ENCODE peak calls at places on chromosomes 16 and 17, in seven cellular contexts. X, I, P, W, S, C and D are unnamed samples.

GRCh38 chr17:68868708-68869107 is 86.5 kb downstream of the ABCA8 start:
- DNase-seq in I (peak; percentile 72), W (no peak), X (no peak), S (peak; percentile 46), P (no peak), C (no peak), D (no peak)

GRCh38 chr17:83081561-83082201 is 2.3 kb downstream of the METRNL start:
- DNase-seq in X (no peak), P (no peak), C (peak; percentile 55), S (no peak), W (no peak), I (no peak), D (no peak)

GRCh38 chr17:48259710-48260291 is 152.2 kb downstream of the SNX11 start:
- DNase-seq in I (peak; percentile 49), C (no peak), S (peak; percentile 65), W (peak; percentile 27), X (no peak), P (no peak), D (peak; percentile 60)

GRCh38 chr17:67378444-67379250 is 1.6 kb downstream of the PITPNC1 start:
- DNase-seq in I (peak; percentile 70), S (peak; percentile 63), C (no peak), X (peak; percentile 63), P (peak; percentile 68), W (peak; percentile 68), D (peak; percentile 84)

GRCh38 chr16:87531418-87531817 is 38.6 kb upstream of the ZCCHC14 start:
- DNase-seq in P (no peak), I (no peak), W (no peak), S (no peak), C (no peak), X (no peak), D (no peak)

GRCh38 chr17:29251969-29252866 is 5.6 kb downstream of the CRYBA1 start:
- DNase-seq in S (no peak), C (no peak), I (peak; percentile 63), X (no peak), W (no peak), P (no peak), D (no peak)

GRCh38 chr16:3857189-3858013 is 23.1 kb downstream of the CREBBP start:
- DNase-seq in S (no peak), P (peak; percentile 75), I (peak; percentile 90), C (no peak), W (peak; percentile 31), X (no peak), D (no peak)

GRCh38 chr17:332558-333322 is 19.9 kb downstream of the RPH3AL start:
- DNase-seq in S (no peak), X (no peak), I (peak; percentile 41), C (peak; percentile 18), W (no peak), P (no peak), D (no peak)

GRCh38 chr17:68314916-68315535 is 23.7 kb downstream of the ARSG start:
- DNase-seq in P (no peak), I (peak; percentile 30), W (no peak), X (no peak), S (no peak), C (no peak), D (peak; percentile 52)

GRCh38 chr17:52606098-52606497 is 447.6 kb upstream of the CA10 start:
- DNase-seq in I (peak; percentile 2), S (no peak), X (no peak), P (no peak), W (no peak), C (no peak), D (no peak)

GRCh38 chr16:2467301-2468141 is 3.6 kb upstream of the NTN3 start:
- DNase-seq in C (no peak), I (peak; percentile 51), X (no peak), P (peak; percentile 40), W (peak; percentile 49), S (peak; percentile 92), D (peak; percentile 64)

GRCh38 chr17:74680941-74681340 is 31.8 kb downstream of the CD300LF start:
- DNase-seq in C (no peak), X (no peak), P (no peak), S (no peak), W (no peak), I (no peak), D (no peak)

GRCh38 chr17:14304222-14304844 is 3.5 kb downstream of the HS3ST3B1 start:
- DNase-seq in I (no peak), P (no peak), W (no peak), C (no peak), X (no peak), S (no peak), D (no peak)

GRCh38 chr17:65595071-65595655 is 33.7 kb upstream of the AXIN2 start:
- DNase-seq in C (no peak), W (no peak), S (no peak), X (no peak), P (no peak), I (peak; percentile 15), D (no peak)

GRCh38 chr17:49523706-49524472 is 28.8 kb downstream of the NGFR start:
- DNase-seq in P (no peak), W (no peak), C (no peak), I (no peak), X (no peak), S (no peak), D (peak; percentile 71)

GRCh38 chr16:19840524-19841110 is 44.0 kb downstream of the GPRC5B start:
- DNase-seq in I (no peak), X (no peak), W (no peak), S (no peak), P (peak; percentile 92), C (no peak), D (no peak)

GRCh38 chr17:44779211-44780025 is 20.6 kb downstream of the ADAM11 start:
- DNase-seq in W (peak; percentile 68), P (peak; percentile 15), I (peak; percentile 68), S (peak; percentile 53), C (no peak), X (peak; percentile 55), D (peak; percentile 93)

GRCh38 chr16:24332178-24332577 is 76.0 kb downstream of the CACNG3 start:
- DNase-seq in I (no peak), W (no peak), X (no peak), P (no peak), S (no peak), C (no peak), D (no peak)

GRCh38 chr17:72390675-72391501 is 270.1 kb downstream of the SOX9 start:
- DNase-seq in S (no peak), W (no peak), I (peak; percentile 81), P (no peak), C (no peak), X (no peak), D (no peak)

GRCh38 chr17:29661220-29661619 is 38.5 kb upstream of the CORO6 start:
- DNase-seq in I (no peak), X (no peak), C (no peak), W (no peak), P (no peak), S (no peak), D (no peak)

GRCh38 chr16:4675864-4676786 is 17.2 kb upstream of the NUDT16L1 start:
- DNase-seq in I (no peak), X (peak; percentile 29), C (no peak), P (no peak), W (no peak), S (no peak), D (no peak)

GRCh38 chr16:51409001-51409675 is 258.1 kb upstream of the SALL1 start:
- DNase-seq in X (no peak), S (no peak), C (peak; percentile 10), I (peak; percentile 71), P (no peak), W (no peak), D (peak; percentile 40)

GRCh38 chr16:17470002-17470870 is 524 bp downstream of the XYLT1 start:
- DNase-seq in C (no peak), W (no peak), P (no peak), S (no peak), I (no peak), X (no peak), D (peak; percentile 25)

GRCh38 chr16:77143364-77143763 is 47.6 kb upstream of the MON1B start:
- DNase-seq in W (no peak), P (no peak), C (no peak), X (no peak), S (no peak), I (no peak), D (no peak)